ENCODE peak calls at places on chromosomes 5 and 9, in four cellular contexts. H is neural progenitor cell, S is AG04449, K is uterus. T is an unnamed sample.

GRCh38 chr9:124130277-124131075 is 118.9 kb downstream of the LHX2 start:
- DNase-seq in H (no peak), S (no peak), K (no peak), T (no peak)

GRCh38 chr9:121688149-121688680 is 36.8 kb downstream of the DAB2IP start:
- DNase-seq in H (no peak), S (no peak), K (no peak), T (no peak)

GRCh38 chr5:54090495-54091084 is 219.8 kb downstream of the ARL15 start:
- DNase-seq in H (no peak), S (peak; percentile 75), K (no peak), T (peak; percentile 66)

GRCh38 chr9:135647897-135648296 is 8.6 kb upstream of the GLT6D1 start:
- DNase-seq in H (peak; percentile 49), S (no peak), K (no peak), T (no peak)

GRCh38 chr5:71695069-71695468 is 24.0 kb upstream of the CARTPT start:
- DNase-seq in H (no peak), S (no peak), K (no peak), T (no peak)

GRCh38 chr5:167123126-167123525 is 1168.3 kb upstream of the WWC1 start:
- DNase-seq in H (no peak), S (no peak), K (no peak), T (no peak)

GRCh38 chr9:86407022-86407421 is 52.8 kb upstream of the TUT7 start:
- DNase-seq in H (no peak), S (no peak), K (peak; percentile 43), T (no peak)

GRCh38 chr9:118331622-118332045 is 627.4 kb downstream of the TLR4 start:
- DNase-seq in H (no peak), S (no peak), K (no peak), T (no peak)

GRCh38 chr5:155049569-155050383 is 36.2 kb downstream of the KIF4B start:
- DNase-seq in H (peak; percentile 41), S (no peak), K (no peak), T (no peak)

GRCh38 chr5:81517462-81517861 is 123.5 kb upstream of the ACOT12 start:
- DNase-seq in H (no peak), S (no peak), K (no peak), T (no peak)

GRCh38 chr9:120336021-120336752 is 243.8 kb downstream of the CDK5RAP2 start:
- DNase-seq in H (no peak), S (no peak), K (no peak), T (no peak)

GRCh38 chr5:135426102-135427082 is 20.8 kb downstream of the DCANP1 start:
- DNase-seq in H (peak; percentile 58), S (no peak), K (no peak), T (peak; percentile 39)

GRCh38 chr9:112546149-112547012 is 59.8 kb downstream of the KIAA1958 start:
- DNase-seq in H (no peak), S (no peak), K (no peak), T (no peak)

GRCh38 chr5:56637321-56637920 is 177.9 kb upstream of the MAP3K1 start:
- DNase-seq in H (no peak), S (no peak), K (no peak), T (no peak)

GRCh38 chr5:157548513-157549282 is 26.9 kb downstream of the ADAM19 start:
- DNase-seq in H (no peak), S (peak; percentile 88), K (no peak), T (no peak)

GRCh38 chr5:67516959-67517358 is 320.4 kb upstream of the CD180 start:
- DNase-seq in H (no peak), S (no peak), K (no peak), T (no peak)

GRCh38 chr9:113516840-113517577 is 53.5 kb downstream of the RGS3 start:
- DNase-seq in H (peak; percentile 26), S (no peak), K (no peak), T (no peak)

GRCh38 chr5:131393498-131393968 is 129.7 kb downstream of the CDC42SE2 start:
- DNase-seq in H (no peak), S (no peak), K (no peak), T (no peak)

GRCh38 chr5:37772255-37772654 is 67.6 kb downstream of the GDNF start:
- DNase-seq in H (no peak), S (no peak), K (no peak), T (no peak)

GRCh38 chr9:133323211-133323610 is 12.8 kb downstream of the SURF6 start:
- DNase-seq in H (no peak), S (no peak), K (no peak), T (no peak)

GRCh38 chr5:150498971-150499370 is 9.0 kb upstream of the NDST1 start:
- DNase-seq in H (no peak), S (no peak), K (no peak), T (no peak)
- TF ChIP-seq CTCF in H (no peak), S (no peak), K (no peak), T (no peak)

DNA sequence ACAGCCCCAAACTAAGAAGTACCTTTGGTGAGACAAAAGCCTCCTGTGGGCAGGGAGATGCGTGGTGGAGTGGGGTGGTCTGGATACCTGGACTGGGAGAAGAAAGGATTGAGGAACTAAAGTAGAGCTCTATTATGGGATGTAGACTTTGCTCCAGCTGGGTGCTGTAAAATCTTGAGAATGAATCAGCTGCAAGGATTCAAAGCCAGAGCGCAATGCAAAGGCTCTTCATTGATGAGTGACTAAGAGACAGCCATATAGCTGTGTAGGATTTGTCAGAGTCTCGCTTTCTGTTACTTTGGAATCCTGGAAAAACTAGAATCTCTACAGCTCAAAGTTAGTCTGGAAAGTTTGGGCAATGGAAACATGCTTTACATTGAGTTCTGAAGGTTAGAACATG is 159.9 kb downstream of the TAF11L14 start:
- DNase-seq in H (no peak), S (no peak), K (no peak), T (no peak)
- H3K4me3 ChIP-seq in H (no peak overlapping the region), S (no peak overlapping the region), K (no peak overlapping the region), T (no peak overlapping the region)

GRCh38 chr5:87110721-87111120 is 157.0 kb upstream of the RASA1 start:
- DNase-seq in H (no peak), S (no peak), K (no peak), T (no peak)
- TF ChIP-seq CTCF in H (no peak), S (no peak), K (no peak), T (no peak)

GRCh38 chr5:133618141-133618540 is 5.8 kb upstream of the FSTL4 start:
- DNase-seq in H (no peak), S (no peak), K (no peak), T (no peak)
- H3K4me3 ChIP-seq in H (no peak overlapping the region), S (no peak overlapping the region), K (no peak overlapping the region), T (no peak overlapping the region)

GRCh38 chr5:78362220-78362619 is 1.8 kb downstream of the SCAMP1 start:
- DNase-seq in H (no peak), S (no peak), K (no peak), T (no peak)

GRCh38 chr5:78360674-78361225 is 333 bp downstream of the SCAMP1 start:
- DNase-seq in H (no peak), S (no peak), K (peak; percentile 37), T (no peak)

GRCh38 chr5:78364005-78364404 is 3.6 kb downstream of the SCAMP1 start:
- DNase-seq in H (no peak), S (no peak), K (no peak), T (no peak)

GRCh38 chr5:78361226-78361993 is 993 bp downstream of the SCAMP1 start:
- DNase-seq in H (peak; percentile 50), S (no peak), K (peak; percentile 53), T (no peak)

GRCh38 chr5:78359831-78360673 is at the start of gene SCAMP1:
- DNase-seq in H (peak; percentile 95), S (no peak), K (peak; percentile 88), T (peak; percentile 65)
- TF ChIP-seq CTCF in H (peak; percentile 36), S (peak; percentile 9), K (no peak), T (no peak)

GRCh38 chr5:32984851-32985250 is 273.7 kb downstream of the NPR3 start:
- DNase-seq in H (no peak), S (peak; percentile 14), K (no peak), T (no peak)
- H3K4me3 ChIP-seq in H (no peak overlapping the region), S (no peak overlapping the region), K (no peak overlapping the region), T (no peak overlapping the region)

GRCh38 chr5:108278285-108279240 is 103.3 kb downstream of the FBXL17 start:
- DNase-seq in H (peak; percentile 6), S (no peak), K (no peak), T (no peak)
- TF ChIP-seq CTCF in H (peak; percentile 12), S (no peak), K (no peak), T (no peak)

GRCh38 chr9:102461441-102461840 is 533.7 kb upstream of the CYLC2 start:
- DNase-seq in H (no peak), S (no peak), K (no peak), T (no peak)
- H3K4me3 ChIP-seq in H (no peak overlapping the region), S (no peak overlapping the region), K (no peak overlapping the region), T (no peak overlapping the region)

GRCh38 chr5:152592416-152592815 is 187.3 kb upstream of the NMUR2 start:
- DNase-seq in H (no peak), S (no peak), K (no peak), T (no peak)
- TF ChIP-seq CTCF in H (peak; percentile 29), S (no peak), K (no peak), T (no peak)